ENCODE peak calls at places on chromosomes 5 and 9, in four cellular contexts. S is thyroid gland, E is Caco-2, J is GM23338. U is an unnamed sample.

GRCh38 chr9:70093944-70094343 is 50.3 kb downstream of the MAMDC2 start:
- DNase-seq in S (no peak), E (no peak), J (no peak), U (no peak)

GRCh38 chr9:83154087-83154736 is 91.3 kb upstream of the RASEF start:
- DNase-seq in S (peak), E (no peak), J (no peak), U (no peak)

GRCh38 chr5:90233496-90233895 is 176.1 kb downstream of the CETN3 start:
- DNase-seq in S (no peak), E (no peak), J (no peak), U (no peak)

GRCh38 chr5:89343666-89344065 is 460.7 kb upstream of the MEF2C start:
- DNase-seq in S (no peak), E (no peak), J (no peak), U (no peak)

GRCh38 chr5:43336159-43336558 is 22.9 kb upstream of the HMGCS1 start:
- DNase-seq in S (no peak), E (no peak), J (no peak), U (no peak)

GRCh38 chr5:160464466-160464797 is 42.8 kb downstream of the PTTG1 start:
- DNase-seq in S (no peak), E (no peak), J (no peak), U (no peak)

GRCh38 chr9:17881371-17881770 is 302.5 kb downstream of the SH3GL2 start:
- DNase-seq in S (no peak), E (no peak), J (no peak), U (no peak)

GRCh38 chr9:89408628-89409101 is 89.2 kb downstream of the SEMA4D start:
- DNase-seq in S (peak), E (no peak), J (no peak), U (no peak)

GRCh38 chr5:154267516-154267915 is 77.0 kb downstream of the GALNT10 start:
- DNase-seq in S (no peak), E (no peak), J (peak), U (no peak)

GRCh38 chr5:81315336-81315735 is 13.9 kb downstream of the ZCCHC9 start:
- DNase-seq in S (no peak), E (no peak), J (peak), U (no peak)

GRCh38 chr5:137119321-137119720 is 379.8 kb downstream of the SPOCK1 start:
- DNase-seq in S (no peak), E (no peak), J (no peak), U (no peak)

GRCh38 chr5:67693956-67694564 is 497.5 kb upstream of the CD180 start:
- DNase-seq in S (peak), E (no peak), J (no peak), U (no peak)

GRCh38 chr9:69180670-69181069 is 6.6 kb downstream of the TJP2 start:
- DNase-seq in S (no peak), E (peak), J (no peak), U (no peak)

GRCh38 chr9:4126184-4126865 is 173.5 kb downstream of the GLIS3 start:
- DNase-seq in S (no peak), E (no peak), J (no peak), U (no peak)

GRCh38 chr5:10689391-10690081 is 71.5 kb downstream of the DAP start:
- DNase-seq in S (no peak), E (peak), J (peak), U (no peak)
- TF ChIP-seq CTCF in S (no peak), E (peak), J (peak), U (peak)

DNA sequence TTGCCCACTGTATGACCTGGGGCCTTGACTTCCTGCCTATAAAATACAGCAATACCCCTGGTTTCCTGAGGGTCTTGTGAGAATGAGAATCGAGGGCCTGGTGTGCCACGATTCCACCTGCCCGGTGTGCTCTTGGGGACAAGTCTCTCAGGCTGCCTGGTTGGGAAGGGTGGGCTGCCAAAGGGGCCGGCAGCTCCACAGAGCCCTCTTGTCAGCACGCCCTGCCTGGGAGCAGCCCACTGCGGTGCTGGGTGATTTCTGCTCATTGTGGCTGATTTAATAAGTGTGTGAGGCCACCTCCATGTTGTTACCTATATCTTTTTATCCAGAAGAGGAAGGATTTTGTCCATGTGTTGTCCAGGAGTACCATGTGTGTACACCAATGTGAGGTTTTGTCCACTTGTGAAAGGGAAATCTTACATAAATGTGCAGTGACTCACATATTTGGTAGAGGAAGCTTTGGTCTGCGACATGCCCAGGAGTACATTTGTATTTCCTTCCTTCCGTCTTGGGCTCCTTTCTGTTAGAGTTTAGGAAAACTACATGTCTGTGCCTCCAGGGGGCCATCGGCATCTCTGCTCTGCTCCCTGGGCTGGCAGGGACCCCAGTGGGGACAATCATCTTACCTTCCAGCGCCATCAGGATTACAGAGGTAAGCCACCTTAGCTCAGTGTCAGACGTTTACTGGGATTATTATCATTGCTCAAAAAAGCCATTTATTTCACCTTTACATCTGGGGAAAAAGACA is 108.6 kb downstream of the PHF2 start:
- DNase-seq in S (no peak), E (no peak), J (peak), U (peak)
- TF ChIP-seq CTCF in S (no peak), E (no peak), J (peak), U (peak)

GRCh38 chr9:137220317-137221094 is 1.5 kb downstream of the RNF208 start:
- DNase-seq in S (no peak), E (no peak), J (peak), U (no peak)

GRCh38 chr9:137223078-137224040 is 1.3 kb upstream of the RNF208 start:
- DNase-seq in S (peak), E (peak), J (peak), U (peak)

GRCh38 chr9:137221477-137222111 is 446 bp downstream of the RNF208 start:
- DNase-seq in S (peak), E (peak), J (peak), U (peak)

GRCh38 chr9:137221095-137221374 is 1.0 kb downstream of the RNF208 start:
- DNase-seq in S (no peak), E (no peak), J (no peak), U (no peak)

DNA sequence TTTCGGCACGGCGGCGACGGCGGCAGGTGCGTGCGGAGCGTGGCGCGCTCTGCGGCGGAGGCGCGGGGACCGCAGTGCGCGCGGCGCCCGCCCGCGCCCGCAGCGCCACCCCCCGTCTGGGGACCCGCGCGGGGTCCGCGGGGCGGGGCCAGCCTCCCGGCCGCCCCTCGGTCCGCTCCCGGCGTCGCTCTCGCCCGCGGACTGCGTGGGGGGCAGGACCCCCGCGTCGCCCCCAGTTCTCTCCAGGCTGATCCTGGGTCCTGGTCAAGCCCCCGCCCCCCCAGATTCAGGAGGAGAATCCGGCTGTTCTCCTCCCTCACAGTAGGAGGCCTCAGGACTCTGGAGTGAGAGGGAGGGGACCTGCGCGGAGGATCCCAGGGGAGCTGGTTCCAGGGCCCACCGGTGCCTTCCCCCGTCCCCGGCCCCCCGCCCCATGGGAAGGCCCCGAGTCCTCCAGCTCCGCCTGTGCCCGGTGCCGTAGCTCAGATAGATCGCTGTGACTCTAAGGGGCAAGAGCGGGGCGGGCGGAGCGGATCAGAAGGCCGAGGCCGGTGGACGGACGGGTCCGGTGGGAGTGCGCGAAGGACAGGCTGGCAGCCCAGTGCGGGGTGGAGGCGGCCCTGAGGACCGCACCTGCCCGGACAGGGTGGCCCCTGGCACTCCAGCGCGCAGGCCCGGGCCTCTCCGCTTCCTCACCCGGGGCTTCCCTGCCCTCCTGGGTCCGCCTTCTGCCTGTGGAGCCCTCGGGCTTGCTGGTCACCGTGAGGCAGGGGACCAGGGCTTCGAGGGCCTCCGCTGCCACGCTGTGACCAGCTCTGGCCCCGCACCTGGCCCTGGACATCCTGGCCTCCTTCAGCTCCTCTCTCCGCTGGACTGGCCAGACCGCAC is at the start of gene RNF208:
- DNase-seq in S (peak), E (no peak), J (peak), U (peak)
- TF ChIP-seq CTCF in S (no peak), E (no peak), J (no peak), U (peak)

GRCh38 chr5:115872447-115872846 is 30.7 kb downstream of the AP3S1 start:
- DNase-seq in S (no peak), E (no peak), J (no peak), U (no peak)

GRCh38 chr5:115873392-115873791 is 31.7 kb downstream of the AP3S1 start:
- DNase-seq in S (no peak), E (no peak), J (no peak), U (no peak)

DNA sequence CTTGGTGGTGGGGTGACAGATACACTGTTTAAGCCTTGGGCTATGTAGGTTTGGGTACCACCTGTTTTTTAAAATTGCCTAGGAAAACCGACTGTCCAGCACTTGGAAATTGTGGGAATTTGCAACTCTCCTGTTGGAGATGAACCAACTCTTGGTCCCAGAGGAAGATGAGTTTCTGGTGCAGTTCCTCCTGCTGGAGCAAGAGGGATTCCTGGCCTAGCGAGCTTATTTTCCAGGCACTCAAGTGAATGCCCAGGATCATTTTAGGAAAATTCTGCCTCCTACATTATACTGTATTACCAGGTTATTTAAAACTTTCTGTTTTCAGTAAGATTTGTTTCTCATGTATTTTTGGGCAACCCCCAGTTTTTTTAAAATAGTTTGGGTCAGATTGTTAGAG is 33.7 kb downstream of the AP3S1 start:
- DNase-seq in S (no peak), E (no peak), J (peak), U (no peak)
- TF ChIP-seq CTCF in S (no peak), E (peak), J (peak), U (no peak)

U was measured in progenitor cell of endocrine pancreas.